ENCODE peak calls at places on chromosomes 2 and 18, in seven cellular contexts. I, G, J, K, A, C and S are unnamed samples.

GRCh38 chr2:46460241-46460921 is 19.0 kb upstream of the TMEM247 start:
- DNase-seq in I (no peak), G (no peak), J (no peak), K (no peak), A (no peak), C (peak), S (peak)

GRCh38 chr2:241763551-241764271 is 12.9 kb upstream of the GAL3ST2 start:
- DNase-seq in I (no peak), G (no peak), J (no peak), K (no peak), A (no peak), C (no peak), S (no peak)

GRCh38 chr18:12597775-12598174 is 60.1 kb downstream of the SPIRE1 start:
- DNase-seq in I (no peak), G (no peak), J (no peak), K (no peak), A (no peak), C (no peak), S (peak)

GRCh38 chr2:231794383-231794782 is 8.1 kb downstream of the COPS7B start:
- DNase-seq in I (no peak), G (no peak), J (no peak), K (no peak), A (no peak), C (no peak), S (no peak)

GRCh38 chr2:58447586-58447985 is 206.5 kb upstream of the FANCL start:
- DNase-seq in I (no peak), G (no peak), J (no peak), K (no peak), A (no peak), C (no peak), S (no peak)

GRCh38 chr2:191247381-191248057 is 2.3 kb downstream of the MYO1B start:
- DNase-seq in I (no peak), G (no peak), J (peak), K (peak), A (no peak), C (no peak), S (no peak)

GRCh38 chr2:108607706-108608301 is 73.5 kb downstream of the LIMS1 start:
- DNase-seq in I (no peak), G (no peak), J (peak), K (no peak), A (peak), C (no peak), S (peak)

GRCh38 chr18:7889515-7889914 is 322.4 kb downstream of the PTPRM start:
- DNase-seq in I (no peak), G (no peak), J (no peak), K (no peak), A (no peak), C (no peak), S (no peak)

GRCh38 chr2:137333386-137333972 is 568.1 kb downstream of the THSD7B start:
- DNase-seq in I (no peak), G (no peak), J (no peak), K (no peak), A (no peak), C (no peak), S (no peak)

GRCh38 chr2:234286118-234286598 is 210.7 kb downstream of the ARL4C start:
- DNase-seq in I (no peak), G (no peak), J (no peak), K (no peak), A (no peak), C (no peak), S (no peak)

GRCh38 chr2:239259603-239260298 is 141.1 kb downstream of the HDAC4 start:
- DNase-seq in I (no peak), G (peak), J (no peak), K (no peak), A (no peak), C (no peak), S (no peak)

GRCh38 chr2:176085861-176086771 is 2.4 kb upstream of the EVX2 start:
- DNase-seq in I (no peak), G (no peak), J (peak), K (peak), A (no peak), C (no peak), S (no peak)

GRCh38 chr2:232634319-232635150 is 1.1 kb downstream of the EFHD1 start:
- DNase-seq in I (no peak), G (no peak), J (peak), K (peak), A (no peak), C (no peak), S (no peak)

GRCh38 chr2:30380824-30381223 is 66.2 kb upstream of the LCLAT1 start:
- DNase-seq in I (no peak), G (no peak), J (no peak), K (no peak), A (no peak), C (no peak), S (no peak)

GRCh38 chr2:37471994-37472393 is 127.6 kb downstream of the QPCT start:
- DNase-seq in I (no peak), G (no peak), J (no peak), K (no peak), A (no peak), C (no peak), S (no peak)